ENCODE peak calls at places on chromosomes 6 and 20, in seven cellular contexts. S is heart right ventricle; X is heart left ventricle; Y is esophagus squamous epithelium; E is CD8-positive, alpha-beta T cell; W is cardiac muscle cell; N is SK-N-SH. C is an unnamed sample.

GRCh38 chr6:169960531-169960890 is 209.1 kb downstream of the ERMARD start:
- DNase-seq in Y (no peak), S (peak; percentile 9), W (no peak), X (no peak), E (no peak), N (peak; percentile 33), C (no peak)

GRCh38 chr6:133889557-133890301 is 816 bp downstream of the TCF21 start:
- DNase-seq in N (peak; percentile 45), W (peak; percentile 38), Y (no peak), X (peak; percentile 69), E (no peak), S (peak; percentile 41), C (peak; percentile 23)

GRCh38 chr6:44041461-44042260 is 85.6 kb downstream of the MRPL14 start:
- DNase-seq in N (no peak), Y (no peak), W (no peak), E (no peak), X (no peak), S (no peak), C (peak; percentile 96)

GRCh38 chr6:150176659-150177058 is 33.8 kb downstream of the PPP1R14C start:
- DNase-seq in E (no peak), N (no peak), S (no peak), W (no peak), Y (no peak), X (no peak), C (no peak)

GRCh38 chr20:362271-363254 is 15.7 kb downstream of the NRSN2 start:
- DNase-seq in X (peak; percentile 90), S (peak; percentile 85), N (peak; percentile 74), Y (peak; percentile 16), W (no peak), E (no peak), C (peak; percentile 65)

GRCh38 chr6:67679566-67680296 is 955.4 kb upstream of the ADGRB3 start:
- DNase-seq in S (no peak), X (no peak), Y (no peak), E (no peak), N (no peak), W (no peak), C (peak; percentile 74)

GRCh38 chr6:154653385-154653784 is 79.8 kb upstream of the SCAF8 start:
- DNase-seq in N (no peak), Y (no peak), W (no peak), X (no peak), E (no peak), S (no peak), C (peak; percentile 11)

GRCh38 chr6:93416575-93417420 is 2.6 kb downstream of the EPHA7 start:
- DNase-seq in W (peak; percentile 78), X (peak; percentile 64), N (peak; percentile 31), S (peak; percentile 32), Y (no peak), E (no peak), C (peak; percentile 30)

GRCh38 chr6:41428995-41429417 is 93.6 kb downstream of the NCR2 start:
- DNase-seq in E (no peak), Y (no peak), X (no peak), W (no peak), S (peak; percentile 32), N (no peak), C (peak; percentile 16)

GRCh38 chr20:20085812-20086211 is 33.5 kb downstream of the CFAP61 start:
- DNase-seq in N (no peak), E (no peak), W (no peak), S (no peak), Y (no peak), X (no peak), C (no peak)

GRCh38 chr6:423062-423798 is 31.7 kb downstream of the IRF4 start:
- DNase-seq in W (no peak), N (no peak), S (no peak), Y (no peak), E (no peak), X (no peak), C (no peak)

DNA sequence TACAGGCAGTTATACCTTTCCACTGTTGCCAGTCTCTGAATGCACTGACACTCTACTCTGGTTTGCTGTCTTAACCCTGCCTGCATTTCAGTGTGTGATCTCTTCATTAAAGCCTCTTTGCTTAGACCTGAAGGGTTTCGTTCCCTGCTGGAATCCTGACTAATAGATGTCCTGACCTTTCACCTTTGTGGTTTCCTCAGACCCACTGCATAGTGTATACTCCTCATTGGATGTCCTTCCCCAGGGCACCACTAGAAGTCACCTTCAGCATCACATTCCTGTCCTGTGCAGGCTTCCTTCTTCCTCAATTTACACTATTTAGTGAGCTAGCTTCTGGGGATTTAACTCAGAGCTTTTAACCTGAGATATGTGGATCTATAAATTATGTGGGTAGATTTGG is 120.6 kb downstream of the RCAN2 start:
- DNase-seq in W (no peak), Y (no peak), S (no peak), X (no peak), E (no peak), N (no peak), C (no peak)
- TF ChIP-seq CTCF in W (no peak), Y (no peak), S (no peak), X (no peak), E (no peak), N (no peak), C (no peak)

GRCh38 chr6:3413612-3414011 is 43.2 kb downstream of the SLC22A23 start:
- DNase-seq in Y (no peak), W (no peak), E (no peak), N (no peak), S (no peak), X (no peak), C (no peak)
- H3K4me3 ChIP-seq in Y (no peak overlapping the region), W (no peak overlapping the region), E (no peak overlapping the region), N (no peak overlapping the region), S (no peak overlapping the region), X (no peak overlapping the region), C (no peak overlapping the region)

GRCh38 chr20:52429029-52429428 is 237.4 kb upstream of the ZFP64 start:
- DNase-seq in X (no peak), S (no peak), N (no peak), E (no peak), W (no peak), Y (no peak), C (no peak)
- H3K4me1 ChIP-seq in X (no peaks in the 10 kb centered on the region), S (no peaks in the 10 kb centered on the region), N (no peaks in the 10 kb centered on the region), E (no peaks in the 10 kb centered on the region), W (no peaks in the 10 kb centered on the region), Y (peaks cover 4% of the 10 kb centered on the region), C (no peaks in the 10 kb centered on the region)

GRCh38 chr20:49360242-49360968 is 82.5 kb upstream of the ZNFX1 start:
- DNase-seq in N (no peak), E (no peak), S (no peak), W (no peak), Y (no peak), X (no peak), C (no peak)
- TF ChIP-seq CTCF in N (no peak), E (no peak), S (no peak), W (no peak), Y (no peak), X (no peak), C (no peak)

DNA sequence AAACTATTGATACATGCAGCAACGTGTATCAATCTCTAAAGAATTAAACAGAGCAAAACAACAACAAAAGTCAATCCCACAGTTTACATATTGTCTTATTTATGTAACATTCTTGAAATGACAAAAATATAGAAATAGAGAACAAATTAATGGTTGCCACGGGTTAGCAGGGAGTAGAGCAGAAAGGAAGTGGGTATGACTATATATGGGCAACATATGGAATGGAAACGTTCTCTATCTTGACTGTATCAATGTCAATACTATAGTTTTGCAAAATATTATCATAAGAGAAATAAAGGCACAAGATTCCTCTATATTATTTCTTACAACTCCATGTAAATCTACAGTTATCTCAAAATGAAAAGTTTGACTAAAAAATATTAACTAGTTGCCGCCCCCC is 12.8 kb downstream of the AK9 start:
- DNase-seq in Y (no peak), S (no peak), N (no peak), W (no peak), X (no peak), E (no peak), C (no peak)
- H3K4me3 ChIP-seq in Y (no peak overlapping the region), S (no peak overlapping the region), N (no peak overlapping the region), W (no peak overlapping the region), X (no peak overlapping the region), E (no peak overlapping the region), C (no peak overlapping the region)

DNA sequence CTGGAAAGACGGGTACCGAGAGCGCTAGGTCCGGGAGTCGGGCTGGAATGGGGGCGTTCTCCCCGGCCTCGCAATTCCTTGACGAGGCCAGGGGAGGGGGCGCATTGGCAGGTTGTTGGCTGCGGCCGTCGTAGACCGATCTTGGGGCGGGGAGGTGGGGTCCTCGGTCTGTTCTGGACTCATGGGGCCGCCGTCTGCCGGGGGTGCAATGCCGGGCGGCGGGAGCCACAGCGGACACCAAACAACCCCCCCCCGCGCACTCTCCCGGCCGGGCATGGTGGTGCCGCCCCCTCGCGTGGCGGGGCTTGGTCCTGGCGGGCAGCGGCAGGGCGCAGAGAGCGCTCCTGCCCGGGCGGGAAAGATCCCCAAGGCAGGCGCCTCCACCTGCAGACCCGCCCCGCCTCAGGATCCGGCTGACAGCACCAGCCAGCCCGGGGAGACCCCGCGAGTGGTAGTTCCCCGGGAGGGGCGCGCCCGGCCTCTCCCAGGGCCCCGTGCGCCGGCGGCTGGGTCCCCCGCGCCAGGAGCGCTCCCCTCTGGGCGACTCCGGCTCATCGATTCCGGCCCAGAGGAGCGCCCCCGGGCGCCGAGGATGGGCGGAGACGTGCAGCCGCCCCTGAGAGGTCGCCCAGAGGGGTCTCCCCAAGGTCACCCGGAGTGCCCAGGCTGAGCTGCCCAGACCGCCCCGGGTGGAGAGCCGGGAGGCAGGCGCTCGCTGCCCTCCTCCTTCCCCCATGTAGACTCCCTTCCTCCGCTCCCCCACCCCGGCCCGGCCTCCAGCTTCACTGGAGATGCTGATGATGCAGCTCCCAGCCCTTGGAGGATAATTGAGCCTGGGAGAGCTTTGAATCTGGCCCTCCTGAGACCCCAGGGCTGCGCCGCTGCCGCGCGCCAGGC is 709 bp downstream of the PPP1R16B start:
- DNase-seq in E (peak; percentile 31), W (peak; percentile 9), N (peak; percentile 76), S (peak; percentile 28), X (peak; percentile 67), Y (no peak), C (no peak)
- H3K4me1 ChIP-seq in E (peaks cover 51% of the 10 kb centered on the region), W (no peaks in the 10 kb centered on the region), N (no peaks in the 10 kb centered on the region), S (peaks cover 73% of the 10 kb centered on the region), X (no peaks in the 10 kb centered on the region), Y (peaks cover 54% of the 10 kb centered on the region), C (no peaks in the 10 kb centered on the region)